ENCODE peak calls at places on chromosomes 2 and 18, in four cellular contexts. B, S, F and K are unnamed samples.

GRCh38 chr2:113173563-113174368 is at the start of gene PSD4:
- DNase-seq in S (peak), F (no peak), B (no peak), K (no peak)

GRCh38 chr2:165847001-165847400 is 53.0 kb upstream of the GALNT3 start:
- DNase-seq in B (no peak), F (no peak), S (no peak), K (no peak)

GRCh38 chr2:224401641-224402342 is at the start of gene FAM124B:
- DNase-seq in B (peak), S (peak), F (peak), K (peak)

GRCh38 chr18:63979409-63979908 is 9.6 kb downstream of the SERPINB8 start:
- DNase-seq in B (peak), F (peak), S (peak), K (peak)

GRCh38 chr2:112848833-112849232 is 12.3 kb upstream of the IL1B start:
- DNase-seq in F (no peak), B (no peak), S (no peak), K (no peak)

GRCh38 chr18:13436596-13436995 is 218.0 kb downstream of the LDLRAD4 start:
- DNase-seq in S (no peak), B (no peak), F (no peak), K (no peak)

GRCh38 chr2:64837925-64838641 is 151.1 kb upstream of the SLC1A4 start:
- DNase-seq in F (no peak), B (no peak), S (no peak), K (no peak)

GRCh38 chr18:60067426-60068210 is 167.8 kb downstream of the PMAIP1 start:
- DNase-seq in F (no peak), B (no peak), S (no peak), K (peak)

GRCh38 chr2:26702025-26702424 is 9.5 kb downstream of the KCNK3 start:
- DNase-seq in F (no peak), B (no peak), S (no peak), K (peak)

GRCh38 chr2:19425419-19425818 is 67.0 kb upstream of the OSR1 start:
- DNase-seq in B (no peak), F (no peak), S (peak), K (peak)

GRCh38 chr18:24176727-24177416 is 38.0 kb downstream of the CABYR start:
- DNase-seq in F (peak), S (peak), B (peak), K (peak)

GRCh38 chr2:602571-603366 is 74.4 kb downstream of the TMEM18 start:
- DNase-seq in B (no peak), S (no peak), F (no peak), K (no peak)

GRCh38 chr2:213157242-213157641 is 5.8 kb upstream of the IKZF2 start:
- DNase-seq in S (no peak), F (no peak), B (no peak), K (no peak)

GRCh38 chr2:95382686-95383634 is 19.5 kb upstream of the FAHD2A start:
- DNase-seq in B (no peak), S (no peak), F (no peak), K (no peak)